ENCODE peak calls at places on chromosome 17, in eight cellular contexts. M, J, H, T, N, P, Q and X are unnamed samples.

GRCh38 chr17:43759836-43760235 is 1.2 kb upstream of the SOST start:
- DNase-seq in J (no peak), T (no peak), H (no peak), N (no peak), Q (no peak), P (no peak), M (no peak), X (no peak)

GRCh38 chr17:83109793-83110645 is 30.6 kb downstream of the METRNL start:
- DNase-seq in H (no peak), T (no peak), M (no peak), P (peak; percentile 99), N (peak; percentile 76), J (peak; percentile 93), Q (no peak), X (no peak)

GRCh38 chr17:52134641-52135040 is 23.9 kb downstream of the CA10 start:
- DNase-seq in M (no peak), Q (no peak), P (no peak), H (no peak), T (no peak), N (no peak), J (no peak), X (no peak)

GRCh38 chr17:43701318-43701743 is 39.6 kb upstream of the MEOX1 start:
- DNase-seq in M (peak; percentile 64), J (peak; percentile 56), T (no peak), Q (no peak), P (peak; percentile 70), H (no peak), N (no peak), X (peak; percentile 65)

GRCh38 chr17:82372063-82372590 is 562 bp downstream of the UTS2R start:
- DNase-seq in Q (no peak), J (no peak), T (no peak), P (no peak), M (no peak), H (no peak), N (no peak), X (no peak)

GRCh38 chr17:80781188-80781577 is 210.5 kb upstream of the CHMP6 start:
- DNase-seq in M (no peak), H (no peak), P (no peak), Q (no peak), J (no peak), T (no peak), N (no peak), X (no peak)

GRCh38 chr17:75570034-75570676 is 17.4 kb upstream of the MYO15B start:
- DNase-seq in H (no peak), Q (no peak), N (no peak), P (no peak), M (no peak), J (no peak), T (no peak), X (no peak)

GRCh38 chr17:68389041-68389440 is 68.3 kb downstream of the WIPI1 start:
- DNase-seq in M (no peak), T (no peak), N (no peak), Q (no peak), P (no peak), H (no peak), J (no peak), X (no peak)

GRCh38 chr17:71247455-71248015 is 873.3 kb upstream of the SOX9 start:
- DNase-seq in H (no peak), T (no peak), J (no peak), M (no peak), Q (no peak), P (peak; percentile 57), N (no peak), X (no peak)

GRCh38 chr17:68145088-68145487 is 102.8 kb upstream of the AMZ2 start:
- DNase-seq in Q (no peak), T (no peak), M (no peak), N (no peak), P (no peak), H (no peak), J (no peak), X (no peak)

GRCh38 chr17:77233635-77234334 is 93.0 kb downstream of the SEC14L1 start:
- DNase-seq in T (no peak), P (peak; percentile 86), M (no peak), J (peak; percentile 86), N (no peak), H (peak; percentile 56), Q (no peak), X (no peak)

GRCh38 chr17:72997559-72997958 is 94.9 kb downstream of the SLC39A11 start:
- DNase-seq in T (no peak), N (no peak), P (no peak), M (no peak), Q (no peak), H (no peak), J (no peak), X (no peak)

GRCh38 chr17:15291674-15292361 is 26.7 kb upstream of the PMP22 start:
- DNase-seq in Q (no peak), T (no peak), M (no peak), N (no peak), H (no peak), J (no peak), P (no peak), X (no peak)

GRCh38 chr17:550041-550398 is 164.6 kb downstream of the VPS53 start:
- DNase-seq in M (no peak), T (no peak), P (peak; percentile 80), H (no peak), Q (no peak), J (no peak), N (no peak), X (no peak)

GRCh38 chr17:38789185-38789584 is 10.2 kb downstream of the PIP4K2B start:
- DNase-seq in N (no peak), T (no peak), P (peak; percentile 15), H (no peak), M (no peak), Q (peak; percentile 38), J (no peak), X (no peak)

GRCh38 chr17:77449908-77450741 is 309.4 kb downstream of the SEC14L1 start:
- DNase-seq in H (peak; percentile 85), T (no peak), Q (peak; percentile 62), N (no peak), J (peak; percentile 71), P (peak; percentile 78), M (peak; percentile 50), X (no peak)

GRCh38 chr17:72393553-72393952 is 272.7 kb downstream of the SOX9 start:
- DNase-seq in J (peak; percentile 76), T (no peak), N (peak; percentile 81), P (peak; percentile 85), H (no peak), M (no peak), Q (no peak), X (no peak)

GRCh38 chr17:37179893-37180292 is 195.9 kb upstream of the C17orf78 start:
- DNase-seq in P (peak; percentile 78), T (no peak), M (no peak), J (peak; percentile 51), Q (no peak), N (peak; percentile 10), H (no peak), X (no peak)

GRCh38 chr17:62670202-62670821 is 42.8 kb downstream of the MRC2 start:
- DNase-seq in M (no peak), P (no peak), N (no peak), J (no peak), T (peak; percentile 60), Q (peak; percentile 84), H (no peak), X (no peak)

GRCh38 chr17:45170976-45171337 is 9.3 kb downstream of the HEXIM2 start:
- DNase-seq in J (peak; percentile 51), P (peak; percentile 96), T (no peak), Q (no peak), M (no peak), N (peak; percentile 44), H (peak; percentile 57), X (no peak)
- H3K27ac ChIP-seq in J (peak overlapping the region; percentile 28), P (peak overlapping the region; percentile 99), T (no peak overlapping the region), Q (peak overlapping the region; percentile 97), M (no peak overlapping the region), N (peak overlapping the region; percentile 99), H (peak overlapping the region; percentile 95), X (no peak overlapping the region)

DNA sequence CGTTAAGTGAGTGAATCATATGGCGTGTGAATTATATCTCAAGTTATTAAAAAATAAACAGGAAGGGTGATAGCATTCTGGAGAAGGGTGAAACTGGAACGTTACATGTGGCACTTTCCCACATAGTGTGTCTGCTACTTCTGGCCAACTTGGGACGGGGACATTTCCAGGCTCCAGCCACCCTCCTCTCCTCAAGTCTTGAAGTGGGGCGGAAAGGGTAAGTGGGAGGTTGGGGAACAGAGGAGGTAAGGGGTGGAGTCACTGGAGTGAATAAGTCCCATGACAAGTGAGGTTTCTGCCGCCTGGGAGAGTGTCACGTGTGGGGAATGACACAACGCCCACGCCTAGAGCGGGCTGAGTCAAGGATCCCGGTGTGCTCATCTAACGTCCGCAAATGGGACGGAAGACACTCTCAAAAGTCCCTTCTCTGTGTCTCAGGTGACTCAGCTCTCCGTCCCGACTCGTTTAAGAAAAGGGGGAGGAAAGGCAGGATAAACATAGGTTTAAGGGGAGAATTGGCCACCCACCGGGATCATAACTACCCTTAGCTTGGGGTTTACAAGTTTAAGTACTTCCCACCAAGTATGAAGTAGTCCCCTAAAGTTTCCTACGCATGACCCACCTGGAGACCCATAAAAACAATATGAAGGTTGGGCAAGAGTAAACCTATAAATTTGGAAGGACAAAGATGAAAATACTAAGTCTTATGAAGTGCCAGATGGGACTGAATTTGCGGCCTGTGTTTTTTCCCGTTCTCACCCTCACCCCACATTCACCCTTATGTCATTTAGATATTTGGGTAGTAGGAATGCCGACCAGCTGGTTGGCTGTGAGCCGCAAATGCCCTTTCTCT is 1.2 kb upstream of the SPAG9 start:
- DNase-seq in P (peak; percentile 99), M (peak; percentile 65), J (peak; percentile 96), N (peak; percentile 100), Q (peak; percentile 82), T (peak; percentile 37), H (peak; percentile 83), X (peak; percentile 19)
- H3K27ac ChIP-seq in P (peak overlapping the region; percentile 100), M (peak overlapping the region; percentile 93), J (peak overlapping the region; percentile 100), N (peak overlapping the region; percentile 87), Q (peak overlapping the region; percentile 98), T (no peak overlapping the region), H (peak overlapping the region; percentile 98), X (peak overlapping the region; percentile 89)

GRCh38 chr17:35341465-35341992 is 31.9 kb downstream of the SLFN11 start:
- DNase-seq in T (no peak), Q (no peak), N (no peak), M (peak; percentile 79), J (no peak), P (no peak), H (no peak), X (peak; percentile 59)
- H3K27ac ChIP-seq in T (no peak overlapping the region), Q (no peak overlapping the region), N (no peak overlapping the region), M (no peak overlapping the region), J (no peak overlapping the region), P (no peak overlapping the region), H (no peak overlapping the region), X (no peak overlapping the region)

GRCh38 chr17:28407130-28407973 is 1.3 kb upstream of the SLC46A1 start:
- DNase-seq in H (no peak), T (no peak), M (no peak), N (no peak), J (no peak), Q (peak; percentile 68), P (no peak), X (no peak)

GRCh38 chr17:28405632-28406477 is at the start of gene SLC46A1:
- DNase-seq in J (no peak), P (peak; percentile 67), T (no peak), Q (peak; percentile 85), N (no peak), M (peak; percentile 31), H (peak; percentile 62), X (no peak)

GRCh38 chr17:28404812-28405570 is 1.0 kb downstream of the SLC46A1 start:
- DNase-seq in H (no peak), Q (peak; percentile 44), P (peak; percentile 68), N (no peak), T (no peak), M (no peak), J (no peak), X (no peak)

GRCh38 chr17:28407974-28408306 is 1.9 kb upstream of the SLC46A1 start:
- DNase-seq in Q (peak; percentile 85), N (no peak), T (no peak), J (no peak), M (no peak), P (no peak), H (no peak), X (no peak)

GRCh38 chr17:28406478-28406824 is 439 bp upstream of the SLC46A1 start:
- DNase-seq in H (no peak), J (no peak), Q (peak; percentile 51), N (no peak), P (peak; percentile 15), T (no peak), M (no peak), X (no peak)
- H3K27ac ChIP-seq in H (peak overlapping the region; percentile 81), J (no peak overlapping the region), Q (no peak overlapping the region), N (no peak overlapping the region), P (no peak overlapping the region), T (no peak overlapping the region), M (no peak overlapping the region), X (no peak overlapping the region)